ENCODE peak calls at places on chromosomes 3 and 15, in six cellular contexts. I is A549, O is HepG2, B is K562, S is GM12878, Q is SK-N-SH. N is an unnamed sample.

GRCh38 chr3:4421121-4421520 is 45.9 kb downstream of the SUMF1 start:
- DNase-seq in B (peak), Q (no peak), O (no peak), I (peak), S (no peak), N (peak)

GRCh38 chr3:159532577-159532976 is 456.1 kb upstream of the IL12A start:
- DNase-seq in I (no peak), Q (no peak), S (no peak), B (no peak), O (no peak), N (peak)

GRCh38 chr15:70741107-70741511 is 22.2 kb downstream of the UACA start:
- DNase-seq in I (peak), Q (no peak), O (peak), B (no peak), S (no peak), N (peak)

GRCh38 chr15:85583404-85584390 is 203.3 kb downstream of the AKAP13 start:
- DNase-seq in B (no peak), Q (no peak), S (peak), O (no peak), I (no peak), N (peak)

GRCh38 chr3:49296781-49297420 is 19.9 kb upstream of the C3orf62 start:
- DNase-seq in S (no peak), O (no peak), B (no peak), I (no peak), Q (no peak), N (no peak)

GRCh38 chr3:155131104-155131503 is 51.0 kb downstream of the MME start:
- DNase-seq in O (no peak), Q (no peak), B (peak), S (no peak), I (no peak), N (peak)

GRCh38 chr3:155604967-155605366 is 139.9 kb downstream of the PLCH1 start:
- DNase-seq in I (no peak), S (no peak), Q (no peak), O (no peak), B (no peak), N (no peak)

GRCh38 chr3:151327571-151328198 is 1.7 kb downstream of the P2RY13 start:
- DNase-seq in B (no peak), S (no peak), I (peak), Q (peak), O (no peak), N (peak)

GRCh38 chr3:116815831-116816588 is 106.4 kb downstream of the TUSC7 start:
- DNase-seq in B (no peak), O (no peak), I (no peak), Q (peak), S (no peak), N (peak)

GRCh38 chr15:48925714-48926223 is 38.0 kb downstream of the SHC4 start:
- DNase-seq in B (peak), O (peak), I (peak), S (no peak), Q (peak), N (peak)

GRCh38 chr3:170278632-170279031 is 56.4 kb downstream of the PRKCI start:
- DNase-seq in Q (no peak), S (no peak), I (no peak), O (no peak), B (no peak), N (no peak)

GRCh38 chr3:128727996-128728395 is 2.0 kb downstream of the RAB7A start:
- DNase-seq in Q (no peak), B (no peak), O (no peak), I (no peak), S (no peak), N (no peak)

GRCh38 chr3:160473233-160473632 is 23.6 kb upstream of the TRIM59 start:
- DNase-seq in Q (no peak), I (no peak), B (no peak), O (no peak), S (no peak), N (peak)

GRCh38 chr3:11288021-11288491 is 15.9 kb downstream of the ATG7 start:
- DNase-seq in Q (no peak), O (no peak), I (no peak), B (no peak), S (no peak), N (peak)

GRCh38 chr15:90062729-90063684 is 39.3 kb downstream of the IDH2 start:
- DNase-seq in O (no peak), B (no peak), S (no peak), Q (no peak), I (no peak), N (no peak)

GRCh38 chr3:27570421-27571106 is 86.4 kb upstream of the SLC4A7 start:
- DNase-seq in Q (no peak), I (no peak), B (no peak), S (no peak), O (no peak), N (no peak)

GRCh38 chr15:101004500-101004899 is 85.3 kb downstream of the LRRK1 start:
- DNase-seq in B (no peak), I (no peak), S (no peak), Q (no peak), O (no peak), N (no peak)

GRCh38 chr3:153242900-153243299 is 80.9 kb downstream of the RAP2B start:
- DNase-seq in Q (no peak), S (no peak), B (no peak), I (no peak), O (no peak), N (no peak)

GRCh38 chr3:100769693-100770092 is 60.4 kb downstream of the TFG start:
- DNase-seq in O (no peak), B (no peak), S (no peak), Q (no peak), I (no peak), N (no peak)

GRCh38 chr3:141482250-141482937 is 4.4 kb upstream of the RASA2 start:
- DNase-seq in S (no peak), O (peak), I (peak), Q (no peak), B (no peak), N (peak)

GRCh38 chr3:22007376-22007775 is 256.4 kb upstream of the ZNF385D start:
- DNase-seq in S (no peak), O (no peak), B (no peak), Q (no peak), I (no peak), N (no peak)

GRCh38 chr15:89391685-89392257 is 57.1 kb upstream of the POLG start:
- DNase-seq in Q (no peak), B (no peak), I (no peak), S (no peak), O (no peak), N (no peak)

GRCh38 chr3:98136631-98137030 is 6.1 kb downstream of the OR5H1 start:
- DNase-seq in I (no peak), B (no peak), S (no peak), Q (no peak), O (no peak), N (no peak)

GRCh38 chr3:185067173-185067572 is 85.7 kb downstream of the C3orf70 start:
- DNase-seq in B (no peak), I (no peak), S (no peak), Q (no peak), O (no peak), N (no peak)

GRCh38 chr3:185069023-185069422 is 83.8 kb downstream of the C3orf70 start:
- DNase-seq in S (no peak), B (no peak), I (no peak), Q (no peak), O (no peak), N (no peak)

GRCh38 chr3:185070491-185071335 is 82.1 kb downstream of the C3orf70 start:
- DNase-seq in Q (peak), I (peak), S (no peak), B (peak), O (peak), N (peak)

GRCh38 chr3:185071401-185071800 is 81.5 kb downstream of the C3orf70 start:
- DNase-seq in S (no peak), Q (peak), O (no peak), B (no peak), I (no peak), N (no peak)

DNA sequence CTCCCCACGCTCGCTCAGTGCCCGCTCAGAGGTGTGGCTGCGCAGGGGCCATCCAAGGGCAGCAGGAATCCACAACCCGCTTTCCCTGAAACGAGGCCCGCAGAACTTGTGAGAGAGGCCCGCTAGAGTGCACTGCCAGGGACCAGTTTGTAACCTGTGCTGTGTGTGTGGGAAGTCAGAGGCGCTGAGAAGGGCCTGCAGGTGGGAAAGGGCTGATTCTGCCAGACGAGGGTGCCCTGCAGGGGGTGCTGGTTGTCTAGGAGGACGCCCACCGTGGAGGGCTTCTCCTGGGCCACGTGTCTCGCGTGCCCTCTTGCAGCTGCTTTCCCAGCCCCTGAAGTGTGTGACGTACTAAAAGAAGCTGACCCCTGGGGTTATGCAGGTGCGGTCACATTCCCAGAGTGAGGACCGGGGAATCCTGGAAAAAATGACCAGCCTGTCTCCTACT is 83.3 kb downstream of the C3orf70 start:
- DNase-seq in O (peak), I (no peak), Q (peak), S (no peak), B (no peak), N (no peak)
- TF ChIP-seq SMC3 in O (no peak), I (no peak), Q (no peak), S (no peak), B (no peak), N (no peak)

GRCh38 chr15:82803793-82804574 is 1.9 kb downstream of the FSD2 start:
- DNase-seq in Q (no peak), S (no peak), I (no peak), B (no peak), O (no peak), N (peak)

GRCh38 chr15:82805994-82806406 is at the start of gene FSD2:
- DNase-seq in B (no peak), I (no peak), Q (no peak), S (peak), O (no peak), N (no peak)

GRCh38 chr15:82804575-82804949 is 1.3 kb downstream of the FSD2 start:
- DNase-seq in B (no peak), Q (no peak), O (peak), I (no peak), S (no peak), N (no peak)

GRCh38 chr15:82799183-82799841 is 6.6 kb downstream of the FSD2 start:
- DNase-seq in S (no peak), B (peak), O (no peak), Q (no peak), I (no peak), N (no peak)

GRCh38 chr15:82802497-82802896 is 3.4 kb downstream of the FSD2 start:
- DNase-seq in S (no peak), I (no peak), O (no peak), Q (no peak), B (peak), N (no peak)
- H3K27ac ChIP-seq in S (no peak), I (no peak), O (no peak), Q (no peak), B (no peak), N (no peak)

DNA sequence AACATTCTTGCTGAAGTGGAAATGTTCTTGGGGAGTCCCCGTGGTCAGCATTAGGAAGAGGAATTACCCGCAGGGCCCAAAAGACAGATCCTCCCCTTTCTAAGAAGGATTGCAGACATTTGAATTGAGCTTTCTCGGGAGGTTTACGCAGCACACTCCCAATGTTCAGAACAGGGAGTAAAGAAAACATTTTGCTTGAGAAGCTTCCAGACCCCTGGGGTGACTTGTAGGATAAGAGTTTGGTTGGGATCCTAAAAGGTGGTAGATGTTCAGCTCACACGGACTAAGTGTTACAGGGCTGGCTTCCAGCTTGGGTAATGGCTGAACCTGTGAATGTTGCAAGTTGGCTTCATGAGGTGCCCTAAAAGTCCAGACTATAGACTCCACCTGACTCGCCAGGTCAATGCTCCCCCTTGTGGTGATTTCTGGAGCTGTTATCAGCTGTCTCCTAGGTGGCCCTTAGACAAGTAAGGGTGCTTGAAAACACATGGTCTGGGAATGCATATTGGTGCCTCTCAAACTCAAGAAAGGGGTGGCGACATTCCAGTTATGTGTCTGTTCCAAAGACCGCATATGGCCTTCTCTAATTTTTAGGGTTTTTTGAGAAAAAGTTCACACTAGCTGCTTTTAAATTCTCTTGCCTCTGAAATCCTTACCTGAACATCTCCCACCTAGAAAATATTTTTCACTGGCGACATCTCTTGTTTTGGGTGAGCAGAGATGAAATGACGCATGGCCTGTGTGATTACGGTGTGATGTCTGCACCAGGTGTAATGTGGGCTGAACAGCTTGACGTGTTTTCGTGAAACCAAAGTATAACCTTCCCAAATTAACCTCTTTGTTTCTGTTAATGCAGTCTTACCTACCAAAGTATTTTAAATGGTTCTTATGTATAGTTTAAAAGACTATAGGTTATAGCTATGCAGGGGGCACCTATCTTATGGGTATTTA is 175.8 kb upstream of the KBTBD8 start:
- DNase-seq in Q (peak), S (peak), I (peak), O (peak), B (peak), N (peak)
- TF ChIP-seq SMC3 in Q (peak), S (peak), I (peak), O (peak), B (peak), N (peak)

GRCh38 chr15:63764912-63765311 is 68.8 kb downstream of the HERC1 start:
- DNase-seq in B (no peak), I (no peak), S (no peak), O (no peak), Q (no peak), N (no peak)
- H3K27ac ChIP-seq in B (no peak), I (no peak), S (no peak), O (no peak), Q (no peak), N (no peak)

GRCh38 chr3:196740476-196741400 is 1.1 kb downstream of the PAK2 start:
- DNase-seq in Q (peak), S (no peak), O (peak), B (no peak), I (no peak), N (peak)
- TF ChIP-seq SMC3 in Q (no peak), S (no peak), O (no peak), B (no peak), I (no peak), N (no peak)

GRCh38 chr3:59069838-59070237 is 20.0 kb upstream of the CFAP20DC start:
- DNase-seq in O (no peak), S (no peak), Q (no peak), I (no peak), B (no peak), N (no peak)
- H3K27ac ChIP-seq in O (no peak), S (no peak), Q (no peak), I (no peak), B (no peak), N (no peak)

DNA sequence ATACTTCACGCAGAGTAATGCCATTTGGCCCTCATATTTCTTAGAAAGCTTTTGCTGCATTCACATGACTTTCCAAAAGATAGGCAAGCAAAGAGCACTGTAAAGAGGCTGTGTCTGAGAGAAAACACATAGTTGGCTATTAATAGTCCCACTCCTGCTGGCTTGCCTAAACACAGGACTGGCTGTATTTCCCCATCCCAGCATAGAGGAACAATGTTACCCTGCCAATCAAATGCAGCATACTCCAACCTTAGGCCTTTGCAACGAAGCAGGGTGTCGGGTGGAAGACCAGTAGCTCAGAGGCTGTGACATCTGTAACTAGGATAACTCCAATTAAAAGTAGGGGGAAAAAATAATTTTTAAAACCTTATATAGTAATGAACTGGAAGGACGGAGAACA is 139.5 kb downstream of the TNIK start:
- DNase-seq in S (no peak), B (no peak), Q (no peak), I (no peak), O (no peak), N (peak)
- TF ChIP-seq SMC3 in S (no peak), B (no peak), Q (no peak), I (no peak), O (no peak), N (no peak)

N was measured in IMR-90.